ENCODE peak calls at places on chromosomes 12 and 14, in five cellular contexts. One of them, this sample, is unnamed.

GRCh38 chr12:118136559-118137003 is 657 bp downstream of the PEBP1 start:
- DNase-seq in CD4-positive, alpha-beta T cell: peak
- DNase-seq in GM19239: no peak
- DNase-seq in activated CD4-positive, alpha-beta T cell treated with anti-CD3 and anti-CD28 coated beads for 48 hours: peak
- DNase-seq in DMS 273 treated with DMSO at 0.1 percent for 48 hours: no peak
- DNase-seq in this sample: peak

GRCh38 chr14:92956961-92957360 is 34.0 kb downstream of the CHGA start:
- DNase-seq in DMS 273 treated with DMSO at 0.1 percent for 48 hours: no peak
- DNase-seq in CD4-positive, alpha-beta T cell: no peak
- DNase-seq in activated CD4-positive, alpha-beta T cell treated with anti-CD3 and anti-CD28 coated beads for 48 hours: no peak
- DNase-seq in GM19239: no peak
- DNase-seq in this sample: no peak

GRCh38 chr12:122893208-122894151 is 2.4 kb downstream of the VPS37B start:
- DNase-seq in DMS 273 treated with DMSO at 0.1 percent for 48 hours: no peak
- DNase-seq in activated CD4-positive, alpha-beta T cell treated with anti-CD3 and anti-CD28 coated beads for 48 hours: no peak
- DNase-seq in GM19239: no peak
- DNase-seq in CD4-positive, alpha-beta T cell: no peak
- DNase-seq in this sample: no peak

GRCh38 chr12:124190301-124191023 is 104.4 kb upstream of the RFLNA start:
- DNase-seq in CD4-positive, alpha-beta T cell: no peak
- DNase-seq in activated CD4-positive, alpha-beta T cell treated with anti-CD3 and anti-CD28 coated beads for 48 hours: no peak
- DNase-seq in GM19239: no peak
- DNase-seq in DMS 273 treated with DMSO at 0.1 percent for 48 hours: no peak
- DNase-seq in this sample: no peak

GRCh38 chr12:9646794-9647622 is 22.5 kb upstream of the CLEC2D start:
- DNase-seq in GM19239: no peak
- DNase-seq in DMS 273 treated with DMSO at 0.1 percent for 48 hours: no peak
- DNase-seq in activated CD4-positive, alpha-beta T cell treated with anti-CD3 and anti-CD28 coated beads for 48 hours: no peak
- DNase-seq in CD4-positive, alpha-beta T cell: no peak
- DNase-seq in this sample: no peak

GRCh38 chr12:1474567-1475153 is 119.7 kb downstream of the FBXL14 start:
- DNase-seq in CD4-positive, alpha-beta T cell: no peak
- DNase-seq in DMS 273 treated with DMSO at 0.1 percent for 48 hours: no peak
- DNase-seq in GM19239: no peak
- DNase-seq in activated CD4-positive, alpha-beta T cell treated with anti-CD3 and anti-CD28 coated beads for 48 hours: no peak
- DNase-seq in this sample: no peak

GRCh38 chr14:104140213-104140462 is 1.8 kb downstream of the KIF26A start:
- DNase-seq in CD4-positive, alpha-beta T cell: no peak
- DNase-seq in DMS 273 treated with DMSO at 0.1 percent for 48 hours: no peak
- DNase-seq in GM19239: no peak
- DNase-seq in activated CD4-positive, alpha-beta T cell treated with anti-CD3 and anti-CD28 coated beads for 48 hours: no peak
- DNase-seq in this sample: no peak

GRCh38 chr12:67920432-67920831 is 68.8 kb upstream of the IFNG-AS1 start:
- DNase-seq in DMS 273 treated with DMSO at 0.1 percent for 48 hours: no peak
- DNase-seq in CD4-positive, alpha-beta T cell: no peak
- DNase-seq in activated CD4-positive, alpha-beta T cell treated with anti-CD3 and anti-CD28 coated beads for 48 hours: no peak
- DNase-seq in GM19239: no peak
- DNase-seq in this sample: no peak